ENCODE peak calls at places on chromosome 18, in four cellular contexts. R is adipocyte; M is K562; C is CD8-positive, alpha-beta memory T cell. N is an unnamed sample. For H3K27me3, the result is how much of the 10 kb centered on the place peaks cover.

GRCh38 chr18:76458522-76459311 is 36.3 kb downstream of the ZNF516 start:
- DNase-seq in R (no peak), C (no peak), M (no peak), N (no peak)

GRCh38 chr18:56650944-56651770 is at the start of gene WDR7:
- DNase-seq in M (peak), C (peak), R (peak), N (peak)

GRCh38 chr18:79921984-79922965 is 29.2 kb downstream of the SLC66A2 start:
- DNase-seq in C (no peak), R (no peak), M (no peak), N (no peak)

GRCh38 chr18:29840101-29840500 is 1202.4 kb downstream of the DSC3 start:
- DNase-seq in M (no peak), R (peak), C (no peak), N (peak)

GRCh38 chr18:31736630-31737029 is 24.1 kb downstream of the SLC25A52 start:
- DNase-seq in M (no peak), C (no peak), R (no peak), N (no peak)

GRCh38 chr18:79506191-79507075 is 110.7 kb downstream of the NFATC1 start:
- DNase-seq in R (peak), C (no peak), M (no peak), N (no peak)

GRCh38 chr18:23228102-23229051 is 93.1 kb downstream of the CABLES1 start:
- DNase-seq in M (no peak), C (no peak), R (peak), N (peak)

GRCh38 chr18:499351-500229 is 911 bp downstream of the COLEC12 start:
- DNase-seq in C (no peak), R (peak), M (no peak), N (peak)

GRCh38 chr18:62556397-62556796 is 33.6 kb downstream of the ZCCHC2 start:
- DNase-seq in M (no peak), C (no peak), R (no peak), N (no peak)

GRCh38 chr18:68607852-68608251 is 107.1 kb downstream of the TMX3 start:
- DNase-seq in R (no peak), C (no peak), M (no peak), N (no peak)

GRCh38 chr18:32326450-32327309 is 136.8 kb downstream of the MEP1B start:
- DNase-seq in C (no peak), M (no peak), R (peak), N (peak)

GRCh38 chr18:58010265-58010664 is 33.8 kb upstream of the NEDD4L start:
- DNase-seq in R (no peak), M (no peak), C (no peak), N (no peak)

GRCh38 chr18:78610646-78611045 is 369.0 kb upstream of the SALL3 start:
- DNase-seq in M (no peak), R (no peak), C (no peak), N (no peak)

GRCh38 chr18:37565138-37565984 is at the start of gene CELF4:
- DNase-seq in R (no peak), M (no peak), C (no peak), N (peak)
- H3K27me3 ChIP-seq in R (half or more), M (under half), C (under half), N (under half)

DNA sequence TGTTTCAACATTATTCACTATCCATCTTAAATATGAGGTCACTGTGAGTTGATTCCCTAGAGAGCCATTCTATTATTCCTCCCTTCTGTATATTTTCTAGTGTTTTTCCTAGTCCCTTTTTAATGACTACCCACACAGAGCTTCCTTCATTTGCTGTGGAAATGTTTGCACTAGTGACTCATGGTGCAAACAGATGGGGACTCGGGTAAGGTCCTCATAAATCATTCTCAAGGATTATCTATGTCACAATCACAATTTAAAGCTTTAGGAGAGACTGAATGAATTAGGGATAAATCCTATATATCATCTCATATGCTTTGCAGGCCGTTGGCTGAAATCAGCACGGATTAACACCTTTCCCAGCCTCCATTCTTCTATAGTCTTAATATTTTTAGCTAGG is 159.6 kb downstream of the DCC start:
- DNase-seq in C (no peak), R (peak), M (no peak), N (no peak)
- H3K27me3 ChIP-seq in C (under half), R (under half), M (under half), N (under half)

DNA sequence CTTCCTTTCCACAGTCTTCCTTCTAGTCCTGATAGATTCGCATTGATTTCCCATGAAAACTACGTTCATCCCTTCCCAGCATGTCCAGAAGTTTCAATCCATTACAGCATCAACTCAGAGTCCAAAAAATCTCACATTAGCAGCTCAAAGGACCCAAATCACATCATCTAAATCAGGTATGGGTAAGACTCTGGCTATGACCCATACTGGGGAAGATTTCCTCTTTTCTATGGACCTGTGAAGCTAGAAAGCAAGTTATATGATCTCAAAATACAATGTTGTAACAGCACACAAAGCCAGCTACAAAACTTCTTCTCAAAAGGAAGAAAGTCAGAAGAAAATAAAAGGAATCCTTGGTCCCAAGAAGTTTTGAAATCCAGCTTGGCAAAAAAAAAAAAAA is 5.7 kb upstream of the DCC start:
- DNase-seq in M (no peak), C (no peak), R (no peak), N (no peak)
- H3K27me3 ChIP-seq in M (under half), C (under half), R (under half), N (under half)

GRCh38 chr18:75377258-75377657 is 50.2 kb downstream of the SMIM21 start:
- DNase-seq in R (no peak), M (no peak), C (no peak), N (no peak)

GRCh38 chr18:75377975-75378673 is 49.4 kb downstream of the SMIM21 start:
- DNase-seq in R (no peak), C (no peak), M (no peak), N (no peak)

GRCh38 chr18:75375341-75375740 is 52.2 kb downstream of the SMIM21 start:
- DNase-seq in M (no peak), R (no peak), C (no peak), N (no peak)

GRCh38 chr18:75376004-75376403 is 51.5 kb downstream of the SMIM21 start:
- DNase-seq in C (no peak), M (no peak), R (no peak), N (no peak)

DNA sequence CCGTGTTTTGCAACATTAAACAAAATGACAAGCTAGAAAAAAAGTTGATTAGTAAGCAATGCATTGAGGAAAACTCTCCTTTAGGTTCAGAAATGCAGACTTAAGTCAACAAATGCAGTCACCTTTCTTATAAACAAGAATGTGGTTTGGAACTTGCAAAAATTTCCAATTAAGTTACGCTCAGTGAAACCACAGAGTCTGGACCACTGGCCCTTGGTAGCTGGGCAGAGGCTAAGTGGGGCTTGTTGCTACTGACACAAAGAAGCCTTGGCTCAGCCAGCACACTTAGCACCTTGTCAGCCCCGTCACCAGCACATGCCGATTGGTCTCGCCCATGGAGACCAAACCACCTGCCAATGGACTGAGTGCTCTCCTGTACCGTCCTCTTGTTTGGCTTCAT is 53.0 kb downstream of the SMIM21 start:
- DNase-seq in M (no peak), R (no peak), C (no peak), N (no peak)
- H3K27me3 ChIP-seq in M (under half), R (under half), C (under half), N (under half)

GRCh38 chr18:43108469-43108868 is 7.0 kb downstream of the RIT2 start:
- DNase-seq in M (no peak), R (no peak), C (no peak), N (no peak)

GRCh38 chr18:43113220-43113895 is 2.1 kb downstream of the RIT2 start:
- DNase-seq in M (no peak), C (no peak), R (no peak), N (no peak)

GRCh38 chr18:43108882-43109281 is 6.6 kb downstream of the RIT2 start:
- DNase-seq in C (no peak), M (no peak), R (no peak), N (peak)
- H3K27me3 ChIP-seq in C (under half), M (under half), R (under half), N (under half)

DNA sequence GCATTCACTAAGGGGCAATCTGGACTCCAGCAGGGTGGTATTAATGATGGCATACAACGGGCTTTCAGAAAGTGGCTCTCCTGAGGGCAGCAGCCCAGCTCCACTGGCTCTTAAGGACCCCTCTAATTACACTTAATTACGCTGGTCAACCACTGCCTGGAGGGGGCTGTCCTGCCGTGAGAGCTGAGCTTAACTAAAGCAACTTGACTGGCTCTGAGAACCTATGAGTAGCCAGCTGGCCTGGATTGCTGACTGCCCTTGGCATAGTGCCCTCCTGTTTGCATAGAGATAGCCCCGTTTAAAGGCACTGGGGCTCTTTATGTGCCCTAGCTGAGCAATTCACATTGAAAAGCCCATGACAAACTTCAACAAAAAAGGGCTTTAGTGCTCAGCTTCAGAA is 3.8 kb downstream of the LIPG start:
- DNase-seq in C (no peak), M (no peak), R (peak), N (peak)
- H3K27me3 ChIP-seq in C (under half), M (under half), R (under half), N (under half)

DNA sequence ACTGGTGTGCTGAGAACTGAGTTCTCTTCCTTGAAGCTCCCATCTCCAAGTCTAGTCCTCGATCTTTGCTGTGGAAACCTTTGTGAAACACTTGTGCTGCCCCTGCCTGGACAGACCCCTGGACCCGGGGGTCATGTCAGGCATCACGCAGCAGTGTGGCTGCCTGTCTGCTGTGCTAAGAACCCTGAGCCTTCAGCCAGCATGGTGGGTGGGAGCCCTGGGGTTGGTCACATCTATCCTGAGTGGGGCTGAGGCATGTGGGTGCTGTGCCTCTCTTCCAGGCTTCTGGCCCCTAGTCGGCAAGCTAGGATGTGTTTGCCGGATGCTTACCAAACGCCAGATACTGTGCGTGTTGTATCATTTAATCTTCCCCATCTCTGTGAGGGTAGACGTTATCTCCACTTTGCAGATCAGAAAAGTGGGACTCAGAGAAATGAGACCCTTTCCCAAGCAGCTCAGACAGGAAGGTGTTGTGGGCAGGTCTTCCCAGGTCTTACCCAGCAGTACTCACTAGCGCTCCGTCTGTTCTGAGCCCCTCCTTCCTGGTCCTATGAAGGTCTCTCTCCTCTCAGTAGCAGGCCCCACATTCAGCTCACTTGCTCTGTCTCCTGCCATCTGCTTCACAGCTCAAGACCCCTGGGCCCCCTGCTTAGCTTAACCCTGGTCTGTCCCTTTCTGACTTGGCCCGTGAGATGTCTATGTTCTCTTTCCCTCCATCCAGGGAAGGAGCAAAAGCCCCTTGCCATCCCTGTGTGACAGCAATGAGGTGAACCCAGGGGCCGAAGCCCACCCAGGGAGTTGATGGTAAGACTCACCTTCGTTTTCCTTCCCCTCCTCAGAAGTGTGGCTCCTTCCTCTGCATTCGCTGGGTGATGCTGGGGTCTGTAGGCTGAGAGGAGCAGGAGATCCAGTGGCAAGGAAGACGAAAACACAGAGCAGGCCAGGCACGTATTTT is 242.8 kb downstream of the FAM210A start:
- DNase-seq in M (no peak), R (no peak), C (no peak), N (no peak)
- H3K27me3 ChIP-seq in M (under half), R (under half), C (under half), N (under half)

GRCh38 chr18:63977040-63977439 is 7.2 kb downstream of the SERPINB8 start:
- DNase-seq in R (no peak), M (no peak), C (no peak), N (no peak)

GRCh38 chr18:63980027-63980426 is 10.1 kb downstream of the SERPINB8 start:
- DNase-seq in R (no peak), M (no peak), C (no peak), N (no peak)

GRCh38 chr18:63981719-63982118 is 11.8 kb downstream of the SERPINB8 start:
- DNase-seq in C (no peak), M (no peak), R (no peak), N (no peak)

GRCh38 chr18:63980896-63981454 is 11.1 kb downstream of the SERPINB8 start:
- DNase-seq in M (no peak), C (no peak), R (no peak), N (no peak)

DNA sequence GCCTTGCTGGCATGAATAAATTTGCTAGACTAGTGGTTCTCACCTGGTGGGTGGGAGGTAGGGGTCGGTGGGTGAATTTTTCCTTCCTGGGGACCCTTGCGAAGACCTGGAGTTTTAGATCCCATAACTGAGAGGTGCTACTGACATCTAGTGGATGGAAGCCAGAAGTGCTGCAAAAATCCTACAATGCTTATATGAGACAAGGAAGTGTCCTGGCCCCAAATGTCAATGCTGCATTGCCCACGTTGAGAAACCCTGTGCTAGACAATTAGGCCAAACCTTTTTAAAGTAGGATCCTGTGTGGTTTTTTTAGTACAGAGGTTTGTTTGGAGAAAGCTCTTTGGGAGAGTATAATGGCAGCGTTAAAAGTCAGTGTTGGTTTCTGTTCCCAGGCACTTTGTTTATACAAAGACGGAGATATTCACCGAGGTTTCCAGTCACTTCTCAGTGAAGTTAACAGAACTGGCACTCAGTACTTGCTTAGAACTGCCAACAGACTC is 9.6 kb downstream of the SERPINB8 start:
- DNase-seq in M (peak), R (peak), C (no peak), N (peak)
- H3K27me3 ChIP-seq in M (under half), R (under half), C (under half), N (under half)

N was measured in fibroblast of lung.